ENCODE peak calls at places on chromosome 16, in ten cellular contexts. Y, H, Z, I, B, W, M, V, U and A are unnamed samples.

GRCh38 chr16:4378202-4378666 is 6.6 kb downstream of the VASN start:
- DNase-seq in V (no peak), H (no peak), B (no peak), Z (no peak), U (no peak), Y (no peak), I (no peak), M (no peak), W (no peak), A (no peak)

GRCh38 chr16:3839402-3840184 is 40.9 kb downstream of the CREBBP start:
- DNase-seq in Z (no peak), M (no peak), H (no peak), Y (no peak), U (peak; percentile 14), W (no peak), I (no peak), V (no peak), B (no peak), A (no peak)

GRCh38 chr16:19940195-19940594 is 55.5 kb upstream of the GPRC5B start:
- DNase-seq in H (no peak), U (no peak), Y (no peak), W (no peak), M (no peak), B (no peak), I (no peak), Z (no peak), V (no peak), A (no peak)

GRCh38 chr16:31331807-31332301 is 23.1 kb upstream of the ITGAX start:
- DNase-seq in U (no peak), V (no peak), W (no peak), H (no peak), B (no peak), I (no peak), M (no peak), Y (no peak), Z (no peak), A (no peak)

GRCh38 chr16:85403693-85404092 is 209.4 kb upstream of the GSE1 start:
- DNase-seq in U (no peak), W (no peak), Y (peak; percentile 4), M (no peak), H (no peak), V (no peak), B (no peak), I (no peak), Z (no peak), A (no peak)

GRCh38 chr16:8587065-8587464 is 3.2 kb downstream of the TMEM114 start:
- DNase-seq in I (no peak), B (no peak), W (no peak), H (no peak), Z (no peak), M (no peak), U (no peak), Y (no peak), V (no peak), A (no peak)

GRCh38 chr16:25299792-25300590 is 42.3 kb upstream of the ZKSCAN2 start:
- DNase-seq in M (no peak), W (no peak), U (no peak), H (no peak), V (no peak), Z (no peak), Y (no peak), B (no peak), I (no peak), A (no peak)

GRCh38 chr16:27781195-27781524 is 231.2 kb downstream of the KATNIP start:
- DNase-seq in Y (no peak), H (no peak), M (no peak), W (no peak), U (no peak), V (peak; percentile 64), Z (no peak), I (peak; percentile 58), B (no peak), A (no peak)

GRCh38 chr16:29805232-29806095 is 865 bp upstream of the MAZ start:
- DNase-seq in B (peak; percentile 97), V (peak; percentile 99), Y (peak; percentile 96), Z (peak; percentile 97), I (peak; percentile 100), W (peak; percentile 98), H (peak; percentile 98), U (peak; percentile 99), M (peak; percentile 99), A (peak; percentile 99)

GRCh38 chr16:2181952-2182351 is 14.5 kb downstream of the CASKIN1 start:
- DNase-seq in B (no peak), I (no peak), V (no peak), W (no peak), Y (no peak), H (no peak), U (no peak), M (no peak), Z (no peak), A (no peak)

GRCh38 chr16:51035711-51036110 is 115.4 kb downstream of the SALL1 start:
- DNase-seq in H (no peak), I (no peak), Z (no peak), W (no peak), B (no peak), U (no peak), Y (no peak), M (no peak), V (no peak), A (no peak)